ENCODE peak calls at places on chromosome 3, in ten cellular contexts. One of them, this sample, is unnamed.

GRCh38 chr3:171851685-171852084 is 8.5 kb downstream of the TMEM212 start:
- DNase-seq in NCI-H774: no peak
- DNase-seq in fibroblast of lung: peak
- DNase-seq in activated naive CD8-positive, alpha-beta T cell treated with anti-CD3 and anti-CD28 coated beads, Interleukin-2, amount 50 U/mL, for 24 hours: no peak
- DNase-seq in posterior cingulate gyrus: no peak
- DNase-seq in AG08396: no peak
- DNase-seq in stromal cell of bone marrow: no peak
- DNase-seq in NCI-H2081: no peak
- DNase-seq in naive thymus-derived CD8-positive, alpha-beta T cell: no peak
- DNase-seq in islet precursor cell: no peak
- DNase-seq in this sample: peak

GRCh38 chr3:167749209-167749608 is 13.7 kb downstream of the SERPINI1 start:
- DNase-seq in NCI-H774: no peak
- DNase-seq in fibroblast of lung: no peak
- DNase-seq in activated naive CD8-positive, alpha-beta T cell treated with anti-CD3 and anti-CD28 coated beads, Interleukin-2, amount 50 U/mL, for 24 hours: no peak
- DNase-seq in posterior cingulate gyrus: no peak
- DNase-seq in AG08396: no peak
- DNase-seq in stromal cell of bone marrow: no peak
- DNase-seq in NCI-H2081: no peak
- DNase-seq in naive thymus-derived CD8-positive, alpha-beta T cell: no peak
- DNase-seq in islet precursor cell: no peak
- DNase-seq in this sample: no peak

GRCh38 chr3:123294296-123294938 is 92.7 kb downstream of the SEC22A start:
- DNase-seq in NCI-H774: no peak
- DNase-seq in fibroblast of lung: no peak
- DNase-seq in activated naive CD8-positive, alpha-beta T cell treated with anti-CD3 and anti-CD28 coated beads, Interleukin-2, amount 50 U/mL, for 24 hours: no peak
- DNase-seq in posterior cingulate gyrus: no peak
- DNase-seq in AG08396: no peak
- DNase-seq in stromal cell of bone marrow: no peak
- DNase-seq in NCI-H2081: no peak
- DNase-seq in naive thymus-derived CD8-positive, alpha-beta T cell: no peak
- DNase-seq in islet precursor cell: no peak
- DNase-seq in this sample: no peak

GRCh38 chr3:63914312-63914711 is 2.1 kb upstream of the SCAANT1 start:
- DNase-seq in NCI-H774: no peak
- DNase-seq in fibroblast of lung: peak
- DNase-seq in activated naive CD8-positive, alpha-beta T cell treated with anti-CD3 and anti-CD28 coated beads, Interleukin-2, amount 50 U/mL, for 24 hours: no peak
- DNase-seq in posterior cingulate gyrus: no peak
- DNase-seq in AG08396: peak
- DNase-seq in stromal cell of bone marrow: no peak
- DNase-seq in NCI-H2081: no peak
- DNase-seq in naive thymus-derived CD8-positive, alpha-beta T cell: no peak
- DNase-seq in islet precursor cell: no peak
- DNase-seq in this sample: no peak

GRCh38 chr3:195236076-195236798 is 34.7 kb downstream of the XXYLT1 start:
- DNase-seq in NCI-H774: no peak
- DNase-seq in fibroblast of lung: no peak
- DNase-seq in activated naive CD8-positive, alpha-beta T cell treated with anti-CD3 and anti-CD28 coated beads, Interleukin-2, amount 50 U/mL, for 24 hours: no peak
- DNase-seq in posterior cingulate gyrus: no peak
- DNase-seq in AG08396: no peak
- DNase-seq in stromal cell of bone marrow: no peak
- DNase-seq in NCI-H2081: no peak
- DNase-seq in naive thymus-derived CD8-positive, alpha-beta T cell: no peak
- DNase-seq in islet precursor cell: peak
- DNase-seq in this sample: no peak

GRCh38 chr3:120469440-120470415 is 18.9 kb upstream of the FSTL1 start:
- DNase-seq in NCI-H774: no peak
- DNase-seq in fibroblast of lung: no peak
- DNase-seq in activated naive CD8-positive, alpha-beta T cell treated with anti-CD3 and anti-CD28 coated beads, Interleukin-2, amount 50 U/mL, for 24 hours: no peak
- DNase-seq in posterior cingulate gyrus: no peak
- DNase-seq in AG08396: peak
- DNase-seq in stromal cell of bone marrow: no peak
- DNase-seq in NCI-H2081: no peak
- DNase-seq in naive thymus-derived CD8-positive, alpha-beta T cell: no peak
- DNase-seq in islet precursor cell: peak
- DNase-seq in this sample: peak

GRCh38 chr3:180704532-180704931 is 25.2 kb upstream of the CCDC39 start:
- DNase-seq in NCI-H774: no peak
- DNase-seq in fibroblast of lung: no peak
- DNase-seq in activated naive CD8-positive, alpha-beta T cell treated with anti-CD3 and anti-CD28 coated beads, Interleukin-2, amount 50 U/mL, for 24 hours: no peak
- DNase-seq in posterior cingulate gyrus: no peak
- DNase-seq in AG08396: no peak
- DNase-seq in stromal cell of bone marrow: no peak
- DNase-seq in NCI-H2081: peak
- DNase-seq in naive thymus-derived CD8-positive, alpha-beta T cell: no peak
- DNase-seq in islet precursor cell: no peak
- DNase-seq in this sample: no peak

GRCh38 chr3:136750922-136751258 is 1.3 kb downstream of the STAG1 start:
- DNase-seq in NCI-H774: no peak
- DNase-seq in fibroblast of lung: peak
- DNase-seq in activated naive CD8-positive, alpha-beta T cell treated with anti-CD3 and anti-CD28 coated beads, Interleukin-2, amount 50 U/mL, for 24 hours: no peak
- DNase-seq in posterior cingulate gyrus: no peak
- DNase-seq in AG08396: peak
- DNase-seq in stromal cell of bone marrow: peak
- DNase-seq in NCI-H2081: no peak
- DNase-seq in naive thymus-derived CD8-positive, alpha-beta T cell: no peak
- DNase-seq in islet precursor cell: no peak
- DNase-seq in this sample: no peak

GRCh38 chr3:111769110-111769509 is 90.0 kb upstream of the PHLDB2 start:
- DNase-seq in NCI-H774: no peak
- DNase-seq in fibroblast of lung: no peak
- DNase-seq in activated naive CD8-positive, alpha-beta T cell treated with anti-CD3 and anti-CD28 coated beads, Interleukin-2, amount 50 U/mL, for 24 hours: no peak
- DNase-seq in posterior cingulate gyrus: no peak
- DNase-seq in AG08396: no peak
- DNase-seq in stromal cell of bone marrow: no peak
- DNase-seq in NCI-H2081: no peak
- DNase-seq in naive thymus-derived CD8-positive, alpha-beta T cell: no peak
- DNase-seq in islet precursor cell: no peak
- DNase-seq in this sample: peak

GRCh38 chr3:172824229-172824628 is 73.7 kb downstream of the ECT2 start:
- DNase-seq in NCI-H774: no peak
- DNase-seq in fibroblast of lung: no peak
- DNase-seq in activated naive CD8-positive, alpha-beta T cell treated with anti-CD3 and anti-CD28 coated beads, Interleukin-2, amount 50 U/mL, for 24 hours: no peak
- DNase-seq in posterior cingulate gyrus: no peak
- DNase-seq in AG08396: no peak
- DNase-seq in stromal cell of bone marrow: no peak
- DNase-seq in NCI-H2081: no peak
- DNase-seq in naive thymus-derived CD8-positive, alpha-beta T cell: no peak
- DNase-seq in islet precursor cell: no peak
- DNase-seq in this sample: no peak

GRCh38 chr3:154243353-154243752 is 80.9 kb downstream of the DHX36 start:
- DNase-seq in NCI-H774: no peak
- DNase-seq in fibroblast of lung: peak
- DNase-seq in activated naive CD8-positive, alpha-beta T cell treated with anti-CD3 and anti-CD28 coated beads, Interleukin-2, amount 50 U/mL, for 24 hours: no peak
- DNase-seq in posterior cingulate gyrus: no peak
- DNase-seq in AG08396: peak
- DNase-seq in stromal cell of bone marrow: peak
- DNase-seq in NCI-H2081: no peak
- DNase-seq in naive thymus-derived CD8-positive, alpha-beta T cell: no peak
- DNase-seq in islet precursor cell: no peak
- DNase-seq in this sample: no peak

GRCh38 chr3:89059201-89059600 is 48.2 kb upstream of the EPHA3 start:
- DNase-seq in NCI-H774: no peak
- DNase-seq in fibroblast of lung: peak
- DNase-seq in activated naive CD8-positive, alpha-beta T cell treated with anti-CD3 and anti-CD28 coated beads, Interleukin-2, amount 50 U/mL, for 24 hours: no peak
- DNase-seq in posterior cingulate gyrus: no peak
- DNase-seq in AG08396: peak
- DNase-seq in stromal cell of bone marrow: peak
- DNase-seq in NCI-H2081: no peak
- DNase-seq in naive thymus-derived CD8-positive, alpha-beta T cell: no peak
- DNase-seq in islet precursor cell: no peak
- DNase-seq in this sample: no peak

GRCh38 chr3:94234177-94234788 is 171.4 kb downstream of the NSUN3 start:
- DNase-seq in NCI-H774: no peak
- DNase-seq in fibroblast of lung: peak
- DNase-seq in activated naive CD8-positive, alpha-beta T cell treated with anti-CD3 and anti-CD28 coated beads, Interleukin-2, amount 50 U/mL, for 24 hours: no peak
- DNase-seq in posterior cingulate gyrus: no peak
- DNase-seq in AG08396: peak
- DNase-seq in stromal cell of bone marrow: peak
- DNase-seq in NCI-H2081: no peak
- DNase-seq in naive thymus-derived CD8-positive, alpha-beta T cell: no peak
- DNase-seq in islet precursor cell: no peak
- DNase-seq in this sample: peak

GRCh38 chr3:185788292-185788691 is 36.5 kb downstream of the IGF2BP2 start:
- DNase-seq in NCI-H774: no peak
- DNase-seq in fibroblast of lung: no peak
- DNase-seq in activated naive CD8-positive, alpha-beta T cell treated with anti-CD3 and anti-CD28 coated beads, Interleukin-2, amount 50 U/mL, for 24 hours: no peak
- DNase-seq in posterior cingulate gyrus: no peak
- DNase-seq in AG08396: no peak
- DNase-seq in stromal cell of bone marrow: no peak
- DNase-seq in NCI-H2081: no peak
- DNase-seq in naive thymus-derived CD8-positive, alpha-beta T cell: no peak
- DNase-seq in islet precursor cell: no peak
- DNase-seq in this sample: no peak

GRCh38 chr3:38138347-38139190 is at the start of gene MYD88:
- DNase-seq in NCI-H774: peak
- DNase-seq in fibroblast of lung: peak
- DNase-seq in activated naive CD8-positive, alpha-beta T cell treated with anti-CD3 and anti-CD28 coated beads, Interleukin-2, amount 50 U/mL, for 24 hours: peak
- DNase-seq in posterior cingulate gyrus: peak
- DNase-seq in AG08396: peak
- DNase-seq in stromal cell of bone marrow: peak
- DNase-seq in NCI-H2081: peak
- DNase-seq in naive thymus-derived CD8-positive, alpha-beta T cell: peak
- DNase-seq in islet precursor cell: peak
- DNase-seq in this sample: peak

GRCh38 chr3:194382196-194382891 is 12.8 kb upstream of the LRRC15 start:
- DNase-seq in NCI-H774: no peak
- DNase-seq in fibroblast of lung: no peak
- DNase-seq in activated naive CD8-positive, alpha-beta T cell treated with anti-CD3 and anti-CD28 coated beads, Interleukin-2, amount 50 U/mL, for 24 hours: no peak
- DNase-seq in posterior cingulate gyrus: no peak
- DNase-seq in AG08396: no peak
- DNase-seq in stromal cell of bone marrow: no peak
- DNase-seq in NCI-H2081: no peak
- DNase-seq in naive thymus-derived CD8-positive, alpha-beta T cell: no peak
- DNase-seq in islet precursor cell: no peak
- DNase-seq in this sample: no peak

GRCh38 chr3:40800343-40800742 is 275.6 kb downstream of the ZNF621 start:
- DNase-seq in NCI-H774: no peak
- DNase-seq in fibroblast of lung: peak
- DNase-seq in activated naive CD8-positive, alpha-beta T cell treated with anti-CD3 and anti-CD28 coated beads, Interleukin-2, amount 50 U/mL, for 24 hours: no peak
- DNase-seq in posterior cingulate gyrus: no peak
- DNase-seq in AG08396: peak
- DNase-seq in stromal cell of bone marrow: peak
- DNase-seq in NCI-H2081: no peak
- DNase-seq in naive thymus-derived CD8-positive, alpha-beta T cell: no peak
- DNase-seq in islet precursor cell: peak
- DNase-seq in this sample: peak

GRCh38 chr3:166582231-166582630 is 745.0 kb upstream of the BCHE start:
- DNase-seq in NCI-H774: no peak
- DNase-seq in fibroblast of lung: no peak
- DNase-seq in activated naive CD8-positive, alpha-beta T cell treated with anti-CD3 and anti-CD28 coated beads, Interleukin-2, amount 50 U/mL, for 24 hours: no peak
- DNase-seq in posterior cingulate gyrus: no peak
- DNase-seq in AG08396: no peak
- DNase-seq in stromal cell of bone marrow: no peak
- DNase-seq in NCI-H2081: no peak
- DNase-seq in naive thymus-derived CD8-positive, alpha-beta T cell: no peak
- DNase-seq in islet precursor cell: no peak
- DNase-seq in this sample: peak

GRCh38 chr3:18098960-18099587 is 326.1 kb downstream of the SATB1 start:
- DNase-seq in NCI-H774: no peak
- DNase-seq in fibroblast of lung: peak
- DNase-seq in activated naive CD8-positive, alpha-beta T cell treated with anti-CD3 and anti-CD28 coated beads, Interleukin-2, amount 50 U/mL, for 24 hours: peak
- DNase-seq in posterior cingulate gyrus: no peak
- DNase-seq in AG08396: peak
- DNase-seq in stromal cell of bone marrow: peak
- DNase-seq in NCI-H2081: no peak
- DNase-seq in naive thymus-derived CD8-positive, alpha-beta T cell: no peak
- DNase-seq in islet precursor cell: peak
- DNase-seq in this sample: peak

GRCh38 chr3:123936400-123936799 is 24.6 kb downstream of the CCDC14 start:
- DNase-seq in NCI-H774: no peak
- DNase-seq in fibroblast of lung: no peak
- DNase-seq in activated naive CD8-positive, alpha-beta T cell treated with anti-CD3 and anti-CD28 coated beads, Interleukin-2, amount 50 U/mL, for 24 hours: no peak
- DNase-seq in posterior cingulate gyrus: no peak
- DNase-seq in AG08396: no peak
- DNase-seq in stromal cell of bone marrow: no peak
- DNase-seq in NCI-H2081: no peak
- DNase-seq in naive thymus-derived CD8-positive, alpha-beta T cell: no peak
- DNase-seq in islet precursor cell: no peak
- DNase-seq in this sample: no peak

GRCh38 chr3:188270423-188270972 is 116.5 kb downstream of the LPP start:
- DNase-seq in NCI-H774: no peak
- DNase-seq in fibroblast of lung: peak
- DNase-seq in activated naive CD8-positive, alpha-beta T cell treated with anti-CD3 and anti-CD28 coated beads, Interleukin-2, amount 50 U/mL, for 24 hours: no peak
- DNase-seq in posterior cingulate gyrus: no peak
- DNase-seq in AG08396: peak
- DNase-seq in stromal cell of bone marrow: peak
- DNase-seq in NCI-H2081: no peak
- DNase-seq in naive thymus-derived CD8-positive, alpha-beta T cell: no peak
- DNase-seq in islet precursor cell: peak
- DNase-seq in this sample: peak

GRCh38 chr3:29143151-29143550 is 137.7 kb upstream of the RBMS3 start:
- DNase-seq in NCI-H774: no peak
- DNase-seq in fibroblast of lung: no peak
- DNase-seq in activated naive CD8-positive, alpha-beta T cell treated with anti-CD3 and anti-CD28 coated beads, Interleukin-2, amount 50 U/mL, for 24 hours: no peak
- DNase-seq in posterior cingulate gyrus: no peak
- DNase-seq in AG08396: no peak
- DNase-seq in stromal cell of bone marrow: no peak
- DNase-seq in NCI-H2081: no peak
- DNase-seq in naive thymus-derived CD8-positive, alpha-beta T cell: no peak
- DNase-seq in islet precursor cell: no peak
- DNase-seq in this sample: no peak

GRCh38 chr3:144877356-144877755 is 905.7 kb downstream of the DIPK2A start:
- DNase-seq in NCI-H774: no peak
- DNase-seq in fibroblast of lung: no peak
- DNase-seq in activated naive CD8-positive, alpha-beta T cell treated with anti-CD3 and anti-CD28 coated beads, Interleukin-2, amount 50 U/mL, for 24 hours: no peak
- DNase-seq in posterior cingulate gyrus: no peak
- DNase-seq in AG08396: no peak
- DNase-seq in stromal cell of bone marrow: no peak
- DNase-seq in NCI-H2081: no peak
- DNase-seq in naive thymus-derived CD8-positive, alpha-beta T cell: no peak
- DNase-seq in islet precursor cell: no peak
- DNase-seq in this sample: no peak

GRCh38 chr3:170233532-170233931 is 11.3 kb downstream of the PRKCI start:
- DNase-seq in NCI-H774: no peak
- DNase-seq in fibroblast of lung: peak
- DNase-seq in activated naive CD8-positive, alpha-beta T cell treated with anti-CD3 and anti-CD28 coated beads, Interleukin-2, amount 50 U/mL, for 24 hours: no peak
- DNase-seq in posterior cingulate gyrus: no peak
- DNase-seq in AG08396: peak
- DNase-seq in stromal cell of bone marrow: peak
- DNase-seq in NCI-H2081: no peak
- DNase-seq in naive thymus-derived CD8-positive, alpha-beta T cell: no peak
- DNase-seq in islet precursor cell: no peak
- DNase-seq in this sample: peak

GRCh38 chr3:128801779-128802369 is 75.9 kb downstream of the RAB7A start:
- DNase-seq in NCI-H774: no peak
- DNase-seq in fibroblast of lung: no peak
- DNase-seq in activated naive CD8-positive, alpha-beta T cell treated with anti-CD3 and anti-CD28 coated beads, Interleukin-2, amount 50 U/mL, for 24 hours: no peak
- DNase-seq in posterior cingulate gyrus: no peak
- DNase-seq in AG08396: no peak
- DNase-seq in stromal cell of bone marrow: no peak
- DNase-seq in NCI-H2081: no peak
- DNase-seq in naive thymus-derived CD8-positive, alpha-beta T cell: no peak
- DNase-seq in islet precursor cell: no peak
- DNase-seq in this sample: no peak

GRCh38 chr3:94225176-94225742 is 162.4 kb downstream of the NSUN3 start:
- DNase-seq in NCI-H774: no peak
- DNase-seq in fibroblast of lung: no peak
- DNase-seq in activated naive CD8-positive, alpha-beta T cell treated with anti-CD3 and anti-CD28 coated beads, Interleukin-2, amount 50 U/mL, for 24 hours: no peak
- DNase-seq in posterior cingulate gyrus: no peak
- DNase-seq in AG08396: no peak
- DNase-seq in stromal cell of bone marrow: no peak
- DNase-seq in NCI-H2081: no peak
- DNase-seq in naive thymus-derived CD8-positive, alpha-beta T cell: no peak
- DNase-seq in islet precursor cell: no peak
- DNase-seq in this sample: no peak

GRCh38 chr3:158696618-158697017 is 24.2 kb upstream of the LXN start:
- DNase-seq in NCI-H774: no peak
- DNase-seq in fibroblast of lung: peak
- DNase-seq in activated naive CD8-positive, alpha-beta T cell treated with anti-CD3 and anti-CD28 coated beads, Interleukin-2, amount 50 U/mL, for 24 hours: no peak
- DNase-seq in posterior cingulate gyrus: no peak
- DNase-seq in AG08396: no peak
- DNase-seq in stromal cell of bone marrow: no peak
- DNase-seq in NCI-H2081: no peak
- DNase-seq in naive thymus-derived CD8-positive, alpha-beta T cell: no peak
- DNase-seq in islet precursor cell: no peak
- DNase-seq in this sample: peak

GRCh38 chr3:74287557-74287956 is 326.9 kb downstream of the CNTN3 start:
- DNase-seq in NCI-H774: no peak
- DNase-seq in fibroblast of lung: no peak
- DNase-seq in activated naive CD8-positive, alpha-beta T cell treated with anti-CD3 and anti-CD28 coated beads, Interleukin-2, amount 50 U/mL, for 24 hours: no peak
- DNase-seq in posterior cingulate gyrus: no peak
- DNase-seq in AG08396: no peak
- DNase-seq in stromal cell of bone marrow: no peak
- DNase-seq in NCI-H2081: no peak
- DNase-seq in naive thymus-derived CD8-positive, alpha-beta T cell: no peak
- DNase-seq in islet precursor cell: peak
- DNase-seq in this sample: no peak

This sample was measured in NCI-H226.